ENCODE peak calls at places on chromosome 3, in seven cellular contexts. Q is heart left ventricle, T is heart right ventricle, N is AG04450, B is transverse colon, H is pancreas, I is thoracic aorta. S is an unnamed sample. For H3K9me3, the result is how much of the 10 kb centered on the place peaks cover.

GRCh38 chr3:58051196-58051595 is 43.0 kb downstream of the FLNB start:
- DNase-seq in N (no peak), T (no peak), I (no peak), Q (no peak), B (no peak), H (no peak), S (peak)

GRCh38 chr3:66379565-66379964 is 121.3 kb downstream of the LRIG1 start:
- DNase-seq in N (no peak), Q (no peak), H (no peak), B (no peak), I (no peak), T (no peak), S (no peak)

GRCh38 chr3:6994081-6994668 is 133.3 kb downstream of the GRM7 start:
- DNase-seq in Q (no peak), H (no peak), B (no peak), T (no peak), I (no peak), N (no peak), S (no peak)

GRCh38 chr3:114454592-114455251 is 160.9 kb downstream of the TIGIT start:
- DNase-seq in Q (peak), I (no peak), N (no peak), B (no peak), T (no peak), H (no peak), S (no peak)

GRCh38 chr3:137765310-137766033 is 1.4 kb downstream of the SOX14 start:
- DNase-seq in B (no peak), H (no peak), Q (no peak), N (no peak), I (no peak), T (no peak), S (no peak)

GRCh38 chr3:167976880-167977498 is 118.7 kb downstream of the GOLIM4 start:
- DNase-seq in B (no peak), I (no peak), Q (no peak), T (no peak), N (no peak), H (no peak), S (no peak)

GRCh38 chr3:87494264-87494663 is 217.9 kb upstream of the POU1F1 start:
- DNase-seq in I (no peak), Q (no peak), N (no peak), B (no peak), H (no peak), T (no peak), S (no peak)

GRCh38 chr3:56851966-56852884 is 50.5 kb upstream of the ARHGEF3 start:
- DNase-seq in Q (no peak), B (no peak), N (no peak), H (no peak), I (no peak), T (no peak), S (no peak)

GRCh38 chr3:45599424-45599886 is 4.9 kb downstream of the LIMD1 start:
- DNase-seq in H (no peak), B (peak), I (no peak), Q (peak), N (no peak), T (no peak), S (no peak)

GRCh38 chr3:131218196-131218595 is 163.4 kb upstream of the NUDT16 start:
- DNase-seq in B (no peak), H (no peak), I (no peak), T (no peak), Q (no peak), N (no peak), S (no peak)

GRCh38 chr3:173586176-173586575 is 188.6 kb downstream of the NLGN1 start:
- DNase-seq in I (no peak), B (no peak), T (no peak), N (no peak), H (no peak), Q (no peak), S (no peak)

GRCh38 chr3:71702131-71703024 is 22.8 kb downstream of the EIF4E3 start:
- DNase-seq in H (no peak), I (no peak), T (no peak), B (no peak), N (no peak), Q (no peak), S (no peak)

GRCh38 chr3:126315083-126315658 is 42.0 kb downstream of the KLF15 start:
- DNase-seq in I (no peak), B (no peak), Q (no peak), N (no peak), T (no peak), H (no peak), S (no peak)

GRCh38 chr3:78148986-78149717 is 1109.3 kb downstream of the ROBO2 start:
- DNase-seq in T (no peak), B (no peak), N (no peak), H (no peak), Q (no peak), I (no peak), S (no peak)

GRCh38 chr3:7503431-7503830 is 642.5 kb downstream of the GRM7 start:
- DNase-seq in N (no peak), T (no peak), H (no peak), Q (no peak), B (no peak), I (no peak), S (no peak)

GRCh38 chr3:54042259-54042823 is 80.0 kb upstream of the CACNA2D3 start:
- DNase-seq in I (no peak), H (no peak), Q (no peak), B (no peak), N (no peak), T (no peak), S (no peak)

GRCh38 chr3:48952510-48953118 is 34.0 kb downstream of the ARIH2 start:
- DNase-seq in H (peak), N (no peak), B (peak), T (peak), Q (no peak), I (no peak), S (peak)

GRCh38 chr3:56443372-56443771 is 24.9 kb downstream of the ERC2 start:
- DNase-seq in T (no peak), N (no peak), Q (no peak), H (no peak), I (no peak), B (no peak), S (no peak)

GRCh38 chr3:14646150-14646573 is 5.4 kb upstream of the CCDC174 start:
- DNase-seq in I (no peak), T (no peak), Q (no peak), B (no peak), H (no peak), N (no peak), S (no peak)

GRCh38 chr3:125116311-125117069 is 60.7 kb upstream of the HEG1 start:
- DNase-seq in I (no peak), N (no peak), H (no peak), B (no peak), T (no peak), Q (peak), S (no peak)

GRCh38 chr3:136336329-136337100 is 86.4 kb downstream of the PCCB start:
- DNase-seq in I (no peak), B (no peak), H (no peak), Q (no peak), T (no peak), N (no peak), S (no peak)

GRCh38 chr3:142596726-142597088 is 514 bp downstream of the PLS1 start:
- DNase-seq in N (no peak), H (no peak), Q (no peak), T (no peak), I (no peak), B (no peak), S (no peak)

GRCh38 chr3:142896201-142896755 is 7.4 kb upstream of the PCOLCE2 start:
- DNase-seq in B (no peak), T (no peak), I (no peak), H (no peak), N (no peak), Q (no peak), S (no peak)

GRCh38 chr3:57079221-57079831 is 18.9 kb downstream of the SPATA12 start:
- DNase-seq in B (peak), N (no peak), T (peak), H (peak), I (no peak), Q (peak), S (peak)

GRCh38 chr3:141860086-141860669 is 16.3 kb upstream of the ATP1B3 start:
- DNase-seq in N (no peak), T (no peak), Q (no peak), B (no peak), H (no peak), I (no peak), S (no peak)

GRCh38 chr3:43638594-43639447 is 17.0 kb upstream of the ANO10 start:
- DNase-seq in Q (no peak), I (no peak), B (peak), T (no peak), H (no peak), N (no peak), S (peak)

GRCh38 chr3:8113649-8114048 is 388.0 kb upstream of the LMCD1 start:
- DNase-seq in T (no peak), I (no peak), Q (no peak), H (no peak), N (no peak), B (no peak), S (no peak)

GRCh38 chr3:28867836-28868235 is 413.0 kb upstream of the RBMS3 start:
- DNase-seq in H (no peak), Q (no peak), I (no peak), N (no peak), T (no peak), B (no peak), S (no peak)

GRCh38 chr3:134368751-134369105 is 5.5 kb downstream of the AMOTL2 start:
- DNase-seq in Q (no peak), T (no peak), I (no peak), N (no peak), H (no peak), B (no peak), S (no peak)

GRCh38 chr3:120907659-120908029 is 361 bp upstream of the STXBP5L start:
- DNase-seq in T (no peak), I (no peak), Q (no peak), N (no peak), H (no peak), B (no peak), S (no peak)

GRCh38 chr3:160319322-160319721 is 79.7 kb downstream of the IFT80 start:
- DNase-seq in B (no peak), T (no peak), I (no peak), H (no peak), Q (no peak), N (no peak), S (no peak)

GRCh38 chr3:77039606-77040553 is at the start of gene ROBO2:
- DNase-seq in T (peak), N (no peak), I (no peak), H (peak), Q (peak), B (peak), S (peak)

DNA sequence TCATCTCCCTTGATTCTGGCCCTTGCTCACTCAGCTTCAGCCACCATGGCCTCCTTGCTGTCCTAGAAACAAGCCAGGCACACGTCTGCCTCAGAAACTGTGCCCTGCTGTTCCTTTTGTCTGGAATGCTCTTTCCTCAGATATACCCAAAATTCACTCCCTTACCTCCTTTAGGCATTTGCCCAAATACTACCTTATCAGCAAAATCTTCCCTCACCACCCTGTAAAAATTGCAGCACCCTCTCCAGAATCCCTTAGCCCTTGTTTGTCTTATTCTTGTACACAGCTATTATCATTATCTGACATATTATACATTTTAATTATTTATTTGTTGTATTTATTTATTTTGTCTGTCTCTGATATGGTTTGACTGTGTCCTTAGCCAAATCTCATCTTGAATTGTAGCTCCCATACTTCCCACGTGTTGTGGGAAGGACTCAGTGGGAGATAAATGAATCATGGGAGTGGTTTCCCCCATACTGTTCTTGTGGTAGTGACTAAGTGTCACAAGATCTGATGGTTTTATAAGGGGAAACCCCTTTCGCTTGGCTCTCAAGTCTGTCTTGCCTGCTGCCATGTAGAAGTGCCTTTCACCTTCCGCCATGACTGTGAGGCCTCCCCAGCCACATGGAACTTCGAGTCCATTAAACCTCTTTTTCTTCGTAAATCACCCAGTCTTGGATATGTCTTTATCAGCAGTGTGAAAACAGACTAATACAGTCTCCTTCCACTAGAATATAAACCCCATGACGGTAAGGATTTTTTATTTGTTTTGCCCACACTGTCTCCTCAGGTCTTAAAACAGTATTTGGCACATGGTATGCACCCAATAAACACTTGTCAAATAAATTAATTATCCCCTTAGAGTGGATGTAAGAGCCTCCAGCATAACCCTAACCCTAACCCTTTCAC is 60.0 kb upstream of the STT3B start:
- DNase-seq in T (no peak), N (no peak), Q (no peak), I (no peak), H (no peak), B (no peak), S (no peak)
- H3K9me3 ChIP-seq in T (under half), N (under half), Q (under half), I (under half), H (under half), B (under half), S (under half)

GRCh38 chr3:171455603-171456550 is 4.3 kb downstream of the TNIK start:
- DNase-seq in Q (peak), B (no peak), H (no peak), T (peak), N (no peak), I (no peak), S (no peak)

GRCh38 chr3:171456765-171457164 is 3.4 kb downstream of the TNIK start:
- DNase-seq in H (no peak), I (no peak), B (no peak), Q (no peak), N (no peak), T (no peak), S (no peak)

GRCh38 chr3:171451915-171452707 is 8.1 kb downstream of the TNIK start:
- DNase-seq in T (no peak), B (no peak), H (no peak), N (no peak), I (no peak), Q (no peak), S (no peak)

GRCh38 chr3:171454026-171454425 is 6.2 kb downstream of the TNIK start:
- DNase-seq in I (no peak), B (no peak), Q (no peak), T (no peak), N (no peak), H (no peak), S (no peak)

GRCh38 chr3:171453175-171453868 is 6.9 kb downstream of the TNIK start:
- DNase-seq in N (no peak), H (no peak), I (no peak), Q (no peak), T (no peak), B (no peak), S (no peak)
- TF ChIP-seq CTCF in N (peak), H (no peak), I (no peak), Q (peak), T (no peak), B (no peak), S (no peak)

DNA sequence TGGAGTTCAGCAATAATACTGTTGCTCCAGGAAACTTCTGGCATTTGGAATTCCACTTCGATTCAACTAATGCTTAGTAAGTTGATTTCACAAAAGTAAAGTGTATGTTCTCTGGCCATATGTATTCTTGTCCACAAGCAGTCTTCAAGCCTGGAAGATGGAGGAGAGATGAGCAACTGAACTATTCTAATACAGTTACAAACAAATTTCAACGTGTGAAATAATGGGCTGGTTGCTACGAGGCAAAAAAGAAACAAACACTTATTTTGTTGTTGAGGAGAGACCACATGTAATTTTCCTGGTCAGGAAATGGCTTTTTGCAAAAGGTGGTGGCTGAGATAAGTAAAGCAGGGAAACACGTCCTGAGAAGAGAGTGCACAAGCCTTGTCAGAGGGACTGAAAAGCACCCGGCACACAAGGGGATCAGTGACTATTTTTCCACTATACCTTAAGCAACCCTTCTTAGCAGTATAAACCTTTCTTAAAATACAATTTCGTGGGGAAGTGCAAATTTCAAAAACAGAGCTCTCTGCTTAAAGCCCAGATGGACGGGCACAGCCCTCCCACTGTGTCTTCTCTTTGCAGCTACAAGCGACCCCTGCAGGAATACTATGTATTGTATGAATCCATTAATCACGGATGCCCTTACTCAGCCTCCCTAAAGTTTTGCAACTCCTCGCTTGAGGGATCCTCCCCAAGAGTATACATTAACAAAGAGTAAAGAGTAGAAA is 253.9 kb downstream of the IL5RA start:
- DNase-seq in H (no peak), N (no peak), I (no peak), Q (no peak), T (no peak), B (no peak), S (no peak)
- H3K4me3 ChIP-seq in H (no peak), N (no peak), I (no peak), Q (no peak), T (no peak), B (no peak), S (no peak)

DNA sequence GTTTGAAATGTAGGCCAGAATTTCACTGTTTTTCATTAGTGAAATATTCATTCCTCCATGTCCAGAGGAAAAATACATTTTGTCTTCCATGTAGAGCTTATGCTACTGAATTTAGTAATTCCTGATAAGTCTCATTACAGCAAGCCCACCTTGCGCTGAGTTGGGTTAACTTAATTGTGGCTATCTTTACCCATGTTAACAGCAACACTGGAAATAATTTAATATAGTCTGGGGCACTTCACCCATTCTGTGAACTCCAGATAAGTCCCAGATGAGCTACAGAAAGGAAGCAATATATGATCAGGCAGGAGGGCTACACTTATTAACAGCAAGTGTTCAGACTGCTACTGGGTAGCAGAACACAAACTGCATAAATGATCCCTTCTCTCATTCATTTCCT is 270.1 kb upstream of the CNTN4 start:
- DNase-seq in I (no peak), Q (no peak), H (no peak), N (no peak), B (no peak), T (no peak), S (no peak)
- H3K9me3 ChIP-seq in I (under half), Q (under half), H (under half), N (under half), B (under half), T (under half), S (under half)

GRCh38 chr3:69451594-69451993 is 65.7 kb upstream of the FRMD4B start:
- DNase-seq in N (no peak), B (no peak), Q (no peak), I (no peak), H (no peak), T (no peak), S (no peak)
- TF ChIP-seq CTCF in N (peak), B (peak), Q (no peak), I (no peak), H (no peak), T (peak), S (no peak)

GRCh38 chr3:38140326-38141172 is 2.1 kb downstream of the MYD88 start:
- DNase-seq in B (no peak), T (no peak), H (no peak), N (no peak), Q (no peak), I (no peak), S (peak)

GRCh38 chr3:38141173-38141951 is 2.9 kb downstream of the MYD88 start:
- DNase-seq in B (no peak), T (no peak), I (no peak), H (no peak), Q (no peak), N (no peak), S (peak)

GRCh38 chr3:38139191-38139590 is 730 bp downstream of the MYD88 start:
- DNase-seq in N (no peak), H (no peak), I (no peak), B (no peak), T (no peak), Q (no peak), S (no peak)

GRCh38 chr3:38138347-38139190 is at the start of gene MYD88:
- DNase-seq in B (peak), H (peak), I (peak), N (no peak), Q (peak), T (peak), S (peak)

GRCh38 chr3:38139652-38140051 is 1.2 kb downstream of the MYD88 start:
- DNase-seq in I (no peak), N (no peak), T (no peak), Q (no peak), H (no peak), B (no peak), S (peak)
- H3K4me3 ChIP-seq in I (peak), N (peak), T (peak), Q (peak), H (peak), B (peak), S (peak)

DNA sequence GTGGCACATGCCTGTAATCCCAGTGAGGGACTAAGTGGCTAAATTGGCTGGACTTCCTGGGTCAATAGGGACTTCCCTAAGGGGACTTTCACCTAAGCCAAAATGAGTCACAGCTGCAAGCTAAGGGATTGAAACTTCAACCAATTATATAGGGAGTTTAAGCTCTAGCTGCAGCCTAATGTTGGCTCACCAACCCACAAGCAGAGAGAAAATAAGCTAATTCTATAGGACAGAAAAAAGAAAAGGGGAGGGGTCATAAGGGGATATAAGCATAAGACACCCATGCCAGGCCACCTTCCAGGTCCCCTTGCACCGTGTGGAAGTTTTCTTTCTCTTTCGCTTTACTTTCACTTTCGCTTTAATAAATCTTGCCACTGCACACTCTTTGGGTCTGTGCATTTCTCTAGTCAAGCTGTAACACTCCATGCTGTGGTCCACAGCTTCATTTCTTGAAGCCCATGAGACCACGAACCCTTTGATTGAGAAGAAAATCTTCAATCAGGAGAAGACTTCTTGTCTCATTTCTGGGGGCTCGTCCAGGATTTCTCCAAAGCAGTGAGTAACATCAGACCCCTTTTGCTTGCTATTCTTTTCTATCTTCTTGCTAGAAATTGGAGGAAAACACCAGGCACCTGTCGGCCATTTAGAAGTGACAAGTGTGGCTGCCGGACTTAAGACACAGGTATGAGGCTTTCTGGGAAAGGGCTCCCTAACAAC is 192.3 kb downstream of the IGSF11 start:
- DNase-seq in B (no peak), H (no peak), I (no peak), Q (no peak), N (no peak), T (no peak), S (no peak)
- H3K9me3 ChIP-seq in B (under half), H (under half), I (under half), Q (under half), N (under half), T (half or more), S (under half)

GRCh38 chr3:47664519-47664918 is 85.9 kb upstream of the CSPG5 start:
- DNase-seq in I (no peak), H (no peak), T (no peak), N (no peak), Q (no peak), B (no peak), S (no peak)
- TF ChIP-seq CTCF in I (no peak), H (no peak), T (no peak), N (peak), Q (no peak), B (no peak), S (no peak)

S was measured in lung.